ENCODE peak calls at places on chromosomes 6 and 20, in six cellular contexts. V is CD8-positive, alpha-beta T cell; Y is stomach; K is heart right ventricle; G is choroid plexus epithelial cell; I is heart left ventricle. D is an unnamed sample.

GRCh38 chr6:108762394-108762793 is 85.8 kb upstream of the ARMC2 start:
- DNase-seq in G (no peak), Y (no peak), I (no peak), K (no peak), V (no peak), D (peak; percentile 22)

GRCh38 chr6:24064106-24064505 is 61.9 kb upstream of the NRSN1 start:
- DNase-seq in V (no peak), Y (no peak), I (no peak), G (peak; percentile 25), K (no peak), D (peak; percentile 48)

GRCh38 chr6:6796818-6797217 is 208.3 kb downstream of the LY86 start:
- DNase-seq in K (no peak), V (no peak), I (no peak), G (no peak), Y (peak; percentile 24), D (peak; percentile 29)

GRCh38 chr20:40160151-40160550 is 528.9 kb downstream of the MAFB start:
- DNase-seq in Y (peak; percentile 27), G (peak; percentile 82), K (peak; percentile 13), V (no peak), I (peak; percentile 17), D (peak; percentile 71)

GRCh38 chr6:148398244-148398643 is 55.6 kb downstream of the SASH1 start:
- DNase-seq in I (no peak), K (no peak), Y (no peak), G (no peak), V (no peak), D (no peak)

GRCh38 chr6:159982726-159983506 is 14.0 kb downstream of the IGF2R start:
- DNase-seq in V (no peak), K (no peak), Y (no peak), I (no peak), G (peak; percentile 86), D (no peak)

GRCh38 chr20:51237278-51237677 is 214.4 kb upstream of the KCNG1 start:
- DNase-seq in K (peak; percentile 25), Y (no peak), V (no peak), G (peak; percentile 71), I (no peak), D (no peak)

GRCh38 chr6:4560225-4561077 is 215.8 kb upstream of the CDYL start:
- DNase-seq in G (no peak), I (no peak), K (no peak), V (no peak), Y (no peak), D (no peak)

GRCh38 chr20:35305682-35306556 is 13.7 kb upstream of the FAM83C start:
- DNase-seq in I (no peak), K (no peak), V (no peak), Y (peak; percentile 60), G (peak; percentile 99), D (no peak)

GRCh38 chr6:90997076-90997475 is 410.2 kb upstream of the MAP3K7 start:
- DNase-seq in V (no peak), I (no peak), G (no peak), Y (no peak), K (no peak), D (no peak)

GRCh38 chr6:13272131-13273046 is 55.9 kb downstream of the TBC1D7 start:
- DNase-seq in K (peak; percentile 29), V (no peak), G (no peak), Y (peak; percentile 40), I (peak; percentile 44), D (peak; percentile 83)

GRCh38 chr20:4322499-4322898 is 307.1 kb upstream of the RNF24 start:
- DNase-seq in Y (no peak), G (no peak), K (no peak), I (no peak), V (no peak), D (peak; percentile 3)

GRCh38 chr6:161835426-161836029 is 561.7 kb upstream of the AGPAT4 start:
- DNase-seq in G (peak; percentile 40), K (no peak), Y (no peak), I (no peak), V (no peak), D (no peak)

GRCh38 chr6:161838306-161839035 is 564.6 kb upstream of the AGPAT4 start:
- DNase-seq in G (no peak), V (no peak), K (no peak), I (peak; percentile 11), Y (peak; percentile 42), D (no peak)

GRCh38 chr6:161837854-161838253 is 564.0 kb upstream of the AGPAT4 start:
- DNase-seq in G (peak; percentile 16), K (no peak), V (no peak), I (no peak), Y (no peak), D (no peak)

GRCh38 chr6:161837449-161837735 is 563.5 kb upstream of the AGPAT4 start:
- DNase-seq in I (no peak), K (no peak), G (no peak), Y (no peak), V (no peak), D (no peak)

GRCh38 chr6:161836643-161837448 is 563.0 kb upstream of the AGPAT4 start:
- DNase-seq in V (no peak), I (no peak), K (no peak), Y (no peak), G (peak; percentile 60), D (no peak)
- TF ChIP-seq CTCF in V (no peak), I (peak; percentile 17), K (peak; percentile 48), Y (no peak), G (peak; percentile 80), D (no peak)

GRCh38 chr6:8530775-8531435 is 95.6 kb upstream of the SLC35B3 start:
- DNase-seq in V (no peak), I (no peak), K (no peak), G (peak; percentile 4), Y (no peak), D (no peak)
- H3K4me3 ChIP-seq in V (no peak overlapping the region), I (peak overlapping the region; percentile 41), K (no peak overlapping the region), G (no peak overlapping the region), Y (no peak overlapping the region), D (no peak overlapping the region)

DNA sequence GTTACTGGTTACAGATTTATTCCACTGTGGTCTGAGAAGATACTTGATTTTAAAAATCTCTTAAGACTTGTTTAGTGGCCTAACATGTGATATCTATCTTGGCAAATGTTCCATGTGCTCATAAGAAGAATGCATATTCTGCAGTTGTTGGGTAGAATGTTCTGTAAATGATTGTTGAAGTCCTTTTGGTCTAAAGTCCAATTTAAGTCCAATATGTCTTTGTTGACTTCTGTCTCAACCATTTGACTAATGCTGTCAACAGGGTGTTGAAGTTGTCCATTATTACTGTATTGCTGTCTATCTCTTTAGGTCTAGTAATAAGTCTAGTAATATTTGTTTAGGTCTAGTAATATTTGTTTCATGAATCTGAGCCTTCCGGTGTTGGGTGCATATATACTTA is 387.8 kb upstream of the RUNX2 start:
- DNase-seq in Y (no peak), I (no peak), G (no peak), K (no peak), V (no peak), D (no peak)
- TF ChIP-seq CTCF in Y (no peak), I (no peak), G (no peak), K (no peak), V (no peak), D (no peak)

DNA sequence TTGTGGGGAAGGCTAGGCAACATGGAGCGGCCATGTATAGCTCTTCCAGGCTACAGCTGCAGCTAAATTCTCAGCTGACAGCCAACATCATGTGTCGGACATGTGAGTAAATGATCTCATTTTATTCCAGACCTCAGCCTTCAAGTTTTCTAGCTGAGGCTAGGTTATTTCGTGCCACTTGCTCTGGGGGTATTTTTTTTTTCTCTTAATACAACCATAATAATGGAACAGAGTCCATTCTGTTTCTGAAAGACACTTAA is 573.5 kb downstream of the CD109 start:
- DNase-seq in I (no peak), G (no peak), V (no peak), K (no peak), Y (no peak), D (no peak)
- H3K4me3 ChIP-seq in I (no peak overlapping the region), G (no peak overlapping the region), V (no peak overlapping the region), K (no peak overlapping the region), Y (no peak overlapping the region), D (no peak overlapping the region)

GRCh38 chr6:1362643-1363042 is 26.7 kb upstream of the FOXF2 start:
- DNase-seq in V (no peak), I (no peak), G (no peak), Y (no peak), K (no peak), D (no peak)
- TF ChIP-seq CTCF in V (no peak), I (no peak), G (no peak), Y (no peak), K (no peak), D (no peak)

DNA sequence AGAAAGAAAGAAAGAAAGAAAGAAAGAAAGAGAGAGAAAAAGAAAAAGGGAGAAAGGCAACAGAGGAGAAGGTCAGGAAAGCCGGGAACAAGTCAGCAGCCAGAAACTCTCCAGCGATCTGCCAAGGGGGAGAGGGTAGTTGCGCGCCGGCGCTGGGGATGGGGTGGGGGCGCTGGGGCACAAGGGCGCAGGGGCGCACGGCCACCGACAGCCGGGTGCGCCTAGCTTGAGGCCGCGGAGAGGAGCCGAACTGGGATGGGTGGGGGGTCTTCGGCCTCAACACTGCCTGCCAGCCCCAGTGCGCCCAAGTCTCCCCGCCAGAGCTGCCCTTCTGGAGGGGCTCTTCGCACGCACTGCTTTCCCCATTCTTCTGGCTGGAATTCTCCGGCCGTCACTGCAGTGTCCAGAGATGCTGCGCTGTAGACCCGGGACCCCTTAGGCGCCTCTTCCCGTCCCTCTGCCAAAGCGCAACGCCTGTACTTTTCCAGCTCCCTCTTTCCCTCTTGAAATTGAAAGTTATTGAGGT is 429 bp upstream of the RSPO3 start:
- DNase-seq in G (no peak), K (no peak), V (no peak), Y (no peak), I (no peak), D (no peak)
- H3K4me3 ChIP-seq in G (peak overlapping the region; percentile 59), K (peak overlapping the region; percentile 48), V (no peak overlapping the region), Y (peak overlapping the region; percentile 60), I (peak overlapping the region; percentile 63), D (no peak overlapping the region)

D was measured in GM12865.